ENCODE peak calls at places on chromosome 22, in ten cellular contexts. T is heart left ventricle; L is IMR-90; V is effector memory CD4-positive, alpha-beta T cell; O is CD4-positive, alpha-beta memory T cell; B is OCI-LY7; U is neuronal stem cell; W is pancreas; A is fibroblast of lung; Q is kidney epithelial cell. H is an unnamed sample. For H3K36me3, the result is how much of the 10 kb centered on the place peaks cover.

GRCh38 chr22:22031183-22031560 is 48.6 kb upstream of the TOP3B start:
- DNase-seq in T (no peak), L (no peak), V (no peak), O (no peak), B (peak), U (no peak), W (no peak), A (no peak), Q (no peak), H (no peak)

GRCh38 chr22:43850529-43850928 is 11.8 kb downstream of the SULT4A1 start:
- DNase-seq in T (peak), L (no peak), V (no peak), O (no peak), B (no peak), U (no peak), W (no peak), A (no peak), Q (no peak), H (no peak)

GRCh38 chr22:43925433-43926348 is 2.1 kb downstream of the PNPLA3 start:
- DNase-seq in T (no peak), L (no peak), V (no peak), O (no peak), B (no peak), U (peak), W (no peak), A (peak), Q (no peak), H (no peak)

GRCh38 chr22:35837328-35837727 is 119.7 kb downstream of the APOL5 start:
- DNase-seq in T (no peak), L (no peak), V (no peak), O (no peak), B (no peak), U (no peak), W (no peak), A (no peak), Q (no peak), H (no peak)

GRCh38 chr22:47160141-47160541 is 397.7 kb downstream of the TBC1D22A start:
- DNase-seq in T (no peak), L (no peak), V (no peak), O (no peak), B (no peak), U (no peak), W (no peak), A (no peak), Q (no peak), H (no peak)

GRCh38 chr22:37095113-37095512 is 14.4 kb downstream of the TMPRSS6 start:
- DNase-seq in T (no peak), L (no peak), V (no peak), O (no peak), B (no peak), U (no peak), W (no peak), A (no peak), Q (no peak), H (no peak)

GRCh38 chr22:35102663-35103062 is 36.7 kb downstream of the ISX start:
- DNase-seq in T (no peak), L (peak), V (no peak), O (no peak), B (peak), U (no peak), W (no peak), A (peak), Q (peak), H (peak)

GRCh38 chr22:44393066-44393465 is 80.3 kb upstream of the SHISAL1 start:
- DNase-seq in T (no peak), L (no peak), V (no peak), O (no peak), B (no peak), U (no peak), W (no peak), A (no peak), Q (no peak), H (no peak)

GRCh38 chr22:38230108-38230825 is 28.5 kb downstream of the MAFF start:
- DNase-seq in T (no peak), L (no peak), V (peak), O (peak), B (peak), U (no peak), W (no peak), A (no peak), Q (no peak), H (peak)

GRCh38 chr22:30821863-30822215 is 127.2 kb downstream of the OSBP2 start:
- DNase-seq in T (no peak), L (no peak), V (no peak), O (no peak), B (no peak), U (no peak), W (no peak), A (no peak), Q (no peak), H (no peak)

GRCh38 chr22:38957046-38957770 is at the start of gene APOBEC3A:
- DNase-seq in T (no peak), L (no peak), V (no peak), O (no peak), B (no peak), U (no peak), W (no peak), A (no peak), Q (no peak), H (peak)

GRCh38 chr22:25461301-25461700 is 103.2 kb upstream of the GRK3 start:
- DNase-seq in T (no peak), L (no peak), V (no peak), O (no peak), B (no peak), U (no peak), W (no peak), A (no peak), Q (no peak), H (no peak)

GRCh38 chr22:50199836-50200332 is 927 bp upstream of the SELENOO start:
- DNase-seq in T (no peak), L (no peak), V (no peak), O (no peak), B (peak), U (no peak), W (peak), A (peak), Q (no peak), H (no peak)

GRCh38 chr22:31898406-31898805 is 45.9 kb upstream of the YWHAH start:
- DNase-seq in T (no peak), L (no peak), V (no peak), O (no peak), B (no peak), U (no peak), W (no peak), A (no peak), Q (no peak), H (no peak)
- H3K36me3 ChIP-seq in T (under half), L (under half), V (under half), O (under half), B (half or more), U (half or more), W (under half), A (under half), Q (under half), H (under half)

DNA sequence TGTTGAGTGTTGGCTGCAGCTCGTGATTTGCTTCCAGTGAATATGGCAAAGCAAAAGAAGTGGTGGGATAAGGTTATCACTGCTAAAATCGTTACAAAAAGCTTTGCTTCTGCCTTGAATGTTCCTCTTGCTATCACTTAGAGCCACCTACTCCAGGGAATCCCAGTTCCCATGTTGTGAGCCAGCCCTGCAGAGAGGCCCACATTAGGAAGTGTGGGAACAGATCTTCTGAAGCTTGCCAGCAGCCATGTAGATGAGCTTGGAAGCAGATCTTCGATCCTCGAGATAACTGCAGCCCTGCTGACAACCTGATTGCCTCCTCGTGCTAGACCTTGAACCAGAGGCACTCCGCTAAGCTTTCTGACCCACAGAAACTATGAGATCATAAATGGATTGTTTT is 71.0 kb downstream of the SPECC1L start:
- DNase-seq in T (no peak), L (no peak), V (no peak), O (no peak), B (no peak), U (no peak), W (no peak), A (no peak), Q (no peak), H (no peak)
- H3K36me3 ChIP-seq in T (under half), L (under half), V (under half), O (under half), B (half or more), U (half or more), W (under half), A (under half), Q (under half), H (under half)

GRCh38 chr22:41779889-41780505 is 20.5 kb upstream of the CCDC134 start:
- DNase-seq in T (no peak), L (no peak), V (no peak), O (no peak), B (no peak), U (no peak), W (no peak), A (no peak), Q (no peak), H (no peak)
- H3K36me3 ChIP-seq in T (under half), L (under half), V (under half), O (under half), B (under half), U (under half), W (under half), A (under half), Q (under half), H (under half)

DNA sequence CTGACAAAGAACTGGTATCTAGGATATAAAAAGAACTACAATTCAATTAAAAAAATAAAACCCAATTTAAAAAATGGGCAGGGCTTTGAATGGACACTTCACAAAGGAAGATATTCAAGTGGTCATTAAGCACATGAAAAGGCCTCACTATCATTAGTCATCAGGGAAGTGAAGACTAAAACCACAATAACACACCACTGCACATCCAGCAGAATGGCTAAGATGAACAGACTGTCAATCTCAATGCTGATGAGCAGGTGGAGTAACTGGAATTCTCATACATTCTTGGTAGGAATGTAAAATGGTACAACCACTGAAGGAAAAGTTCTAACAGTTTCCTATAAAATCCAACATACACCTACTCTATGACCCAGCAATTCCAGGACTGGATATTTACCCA is 8.9 kb downstream of the HPS4 start:
- DNase-seq in T (no peak), L (no peak), V (no peak), O (no peak), B (no peak), U (no peak), W (no peak), A (peak), Q (no peak), H (no peak)
- H3K36me3 ChIP-seq in T (under half), L (under half), V (half or more), O (half or more), B (half or more), U (half or more), W (under half), A (under half), Q (under half), H (under half)

GRCh38 chr22:19341500-19341899 is 50.0 kb upstream of the CLTCL1 start:
- DNase-seq in T (no peak), L (no peak), V (no peak), O (no peak), B (no peak), U (no peak), W (no peak), A (no peak), Q (no peak), H (no peak)
- H3K36me3 ChIP-seq in T (under half), L (under half), V (under half), O (under half), B (half or more), U (half or more), W (under half), A (under half), Q (under half), H (half or more)

DNA sequence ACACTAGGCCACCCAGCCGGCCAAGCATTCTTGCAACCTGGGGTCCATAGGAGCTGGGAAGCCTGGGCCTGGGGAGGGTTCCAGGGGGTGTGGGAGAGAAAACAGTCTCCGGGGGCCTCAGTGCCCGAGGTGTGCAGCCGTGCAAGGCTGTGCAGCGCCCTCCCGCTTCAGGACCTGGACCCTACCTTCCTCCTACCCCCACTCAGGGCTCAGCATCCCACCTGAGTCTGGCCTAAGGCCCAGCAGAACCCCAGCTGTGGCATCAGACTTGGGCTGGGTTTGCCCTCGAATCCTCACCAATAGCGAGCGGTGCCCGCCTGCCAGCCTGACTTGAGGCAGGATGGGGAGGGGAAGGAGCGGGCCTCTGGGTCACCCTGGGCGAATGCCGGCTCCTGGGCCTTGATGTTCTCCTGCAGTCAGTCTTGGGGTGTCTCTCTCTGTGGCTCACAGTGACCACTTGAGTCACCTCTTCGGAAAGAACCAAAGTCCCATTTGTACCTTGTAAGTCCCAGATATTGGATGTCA is 53.6 kb upstream of the PPARA start:
- DNase-seq in T (no peak), L (no peak), V (no peak), O (no peak), B (no peak), U (no peak), W (no peak), A (no peak), Q (no peak), H (no peak)
- H3K36me3 ChIP-seq in T (under half), L (half or more), V (under half), O (under half), B (under half), U (under half), W (under half), A (half or more), Q (under half), H (under half)

GRCh38 chr22:29739346-29739875 is 19.6 kb downstream of the CABP7 start:
- DNase-seq in T (no peak), L (no peak), V (no peak), O (no peak), B (no peak), U (no peak), W (no peak), A (no peak), Q (no peak), H (no peak)
- H3K36me3 ChIP-seq in T (under half), L (under half), V (under half), O (under half), B (under half), U (under half), W (under half), A (under half), Q (under half), H (under half)

GRCh38 chr22:27992294-27993165 is 73.5 kb upstream of the PITPNB start:
- DNase-seq in T (no peak), L (no peak), V (no peak), O (no peak), B (no peak), U (no peak), W (no peak), A (no peak), Q (no peak), H (no peak)
- H3K36me3 ChIP-seq in T (under half), L (half or more), V (under half), O (under half), B (under half), U (half or more), W (under half), A (under half), Q (under half), H (under half)

GRCh38 chr22:24169439-24170058 is 11.7 kb upstream of the SUSD2 start:
- DNase-seq in T (no peak), L (no peak), V (no peak), O (no peak), B (no peak), U (no peak), W (no peak), A (no peak), Q (no peak), H (no peak)
- H3K36me3 ChIP-seq in T (under half), L (half or more), V (half or more), O (half or more), B (under half), U (half or more), W (under half), A (under half), Q (under half), H (under half)

GRCh38 chr22:48256776-48257689 is 1494.6 kb downstream of the TBC1D22A start:
- DNase-seq in T (no peak), L (no peak), V (no peak), O (no peak), B (no peak), U (no peak), W (no peak), A (no peak), Q (no peak), H (no peak)
- H3K36me3 ChIP-seq in T (under half), L (under half), V (under half), O (under half), B (under half), U (under half), W (under half), A (under half), Q (under half), H (under half)